ENCODE peak calls at places on chromosome 16, in nine cellular contexts. Z is EL; Q is non-pigmented ciliary epithelial cell; Y is T-helper 2 cell; K is 8988T; P is NCI-H510A treated with DMSO at 0.1 percent for 48 hours; B is NCI-H1436 treated with DMSO at 0.1 percent for 48 hours; E is stimulated activated CD4-positive, alpha-beta T cell treated with anti-CD3 and anti-CD28 coated beads, Interleukin-4, amount 100 ng/mL, for 48 hours; L is RWPE1. D is an unnamed sample.

GRCh38 chr16:11413907-11414595 is 68.8 kb downstream of the RMI2 start:
- DNase-seq in Z (no peak), Q (no peak), Y (no peak), K (no peak), P (no peak), B (no peak), E (no peak), L (no peak), D (no peak)

GRCh38 chr16:72945611-72946010 is 102.3 kb downstream of the ZFHX3 start:
- DNase-seq in Z (no peak), Q (no peak), Y (no peak), K (no peak), P (no peak), B (no peak), E (no peak), L (no peak), D (no peak)

GRCh38 chr16:88957887-88958577 is 19.0 kb downstream of the CBFA2T3 start:
- DNase-seq in Z (no peak), Q (no peak), Y (no peak), K (no peak), P (no peak), B (no peak), E (no peak), L (no peak), D (no peak)

GRCh38 chr16:2724816-2725348 is 4.9 kb upstream of the PRSS27 start:
- DNase-seq in Z (no peak), Q (no peak), Y (no peak), K (no peak), P (no peak), B (no peak), E (no peak), L (no peak), D (no peak)

GRCh38 chr16:66735891-66736290 is 15.5 kb downstream of the DYNC1LI2 start:
- DNase-seq in Z (no peak), Q (no peak), Y (no peak), K (no peak), P (no peak), B (no peak), E (no peak), L (peak), D (no peak)

GRCh38 chr16:11560701-11561439 is 25.8 kb downstream of the LITAF start:
- DNase-seq in Z (peak), Q (no peak), Y (peak), K (no peak), P (no peak), B (no peak), E (peak), L (peak), D (peak)

GRCh38 chr16:89565506-89566372 is 5.3 kb downstream of the RPL13 start:
- DNase-seq in Z (peak), Q (no peak), Y (peak), K (peak), P (peak), B (no peak), E (peak), L (peak), D (no peak)

GRCh38 chr16:69201787-69202186 is 14.8 kb downstream of the SNTB2 start:
- DNase-seq in Z (no peak), Q (no peak), Y (no peak), K (no peak), P (no peak), B (no peak), E (no peak), L (no peak), D (no peak)

GRCh38 chr16:81994485-81994884 is 16.8 kb downstream of the SDR42E1 start:
- DNase-seq in Z (no peak), Q (no peak), Y (no peak), K (no peak), P (no peak), B (no peak), E (no peak), L (no peak), D (no peak)

GRCh38 chr16:84080378-84080777 is 36.4 kb downstream of the MBTPS1 start:
- DNase-seq in Z (no peak), Q (no peak), Y (no peak), K (no peak), P (no peak), B (no peak), E (no peak), L (no peak), D (no peak)

GRCh38 chr16:83720213-83720612 is 87.6 kb upstream of the HSBP1 start:
- DNase-seq in Z (no peak), Q (no peak), Y (no peak), K (no peak), P (no peak), B (no peak), E (no peak), L (no peak), D (no peak)